ENCODE peak calls at places on chromosomes 11 and 22, in nine cellular contexts. N is IMR-90, D is body of pancreas, C is adrenal gland, O is esophagus squamous epithelium, F is stomach, W is K562, K is upper lobe of left lung, R is gastrocnemius medialis. G is an unnamed sample. For H3K4me1 and H3K27me3, the result is how much of the 10 kb centered on the place peaks cover.

GRCh38 chr11:102555091-102555490 is 24.5 kb upstream of the MMP7 start:
- DNase-seq in N (no peak), D (no peak), C (no peak), O (no peak), F (no peak), W (no peak), K (no peak), R (no peak), G (no peak)

GRCh38 chr11:45321031-45321595 is 35.0 kb upstream of the SYT13 start:
- DNase-seq in N (no peak), D (no peak), C (no peak), O (no peak), F (no peak), W (no peak), K (no peak), R (no peak), G (no peak)

GRCh38 chr22:47344414-47344813 is 582.0 kb downstream of the TBC1D22A start:
- DNase-seq in N (no peak), D (no peak), C (no peak), O (no peak), F (no peak), W (no peak), K (no peak), R (no peak), G (no peak)

GRCh38 chr11:115042002-115042401 is 363.7 kb downstream of the NXPE2 start:
- DNase-seq in N (no peak), D (no peak), C (no peak), O (no peak), F (no peak), W (no peak), K (no peak), R (no peak), G (peak)

GRCh38 chr11:70739091-70739490 is 340.8 kb downstream of the CTTN start:
- DNase-seq in N (no peak), D (no peak), C (no peak), O (no peak), F (no peak), W (no peak), K (no peak), R (no peak), G (no peak)

GRCh38 chr11:117866526-117866925 is 9.9 kb downstream of the FXYD6 start:
- DNase-seq in N (no peak), D (no peak), C (no peak), O (no peak), F (no peak), W (no peak), K (no peak), R (no peak), G (no peak)

GRCh38 chr22:44460287-44461082 is 37.5 kb downstream of the RTL6 start:
- DNase-seq in N (no peak), D (peak), C (no peak), O (no peak), F (peak), W (no peak), K (no peak), R (no peak), G (no peak)

GRCh38 chr11:110948112-110948511 is 235.9 kb upstream of the ARHGAP20 start:
- DNase-seq in N (peak), D (no peak), C (no peak), O (no peak), F (no peak), W (no peak), K (no peak), R (peak), G (peak)

GRCh38 chr11:13168281-13168680 is 109.3 kb upstream of the BMAL1 start:
- DNase-seq in N (no peak), D (no peak), C (no peak), O (no peak), F (peak), W (no peak), K (no peak), R (no peak), G (no peak)

GRCh38 chr11:116895053-116895757 is 57.8 kb upstream of the APOA1 start:
- DNase-seq in N (no peak), D (no peak), C (no peak), O (no peak), F (no peak), W (peak), K (peak), R (no peak), G (no peak)

GRCh38 chr11:112524808-112525207 is 264.1 kb upstream of the PLET1 start:
- DNase-seq in N (no peak), D (no peak), C (peak), O (no peak), F (peak), W (no peak), K (no peak), R (peak), G (peak)

GRCh38 chr11:84673753-84674152 is 953.4 kb downstream of the DLG2 start:
- DNase-seq in N (no peak), D (no peak), C (no peak), O (no peak), F (no peak), W (no peak), K (no peak), R (no peak), G (no peak)

GRCh38 chr11:77375114-77375513 is 73.6 kb upstream of the GDPD4 start:
- DNase-seq in N (peak), D (no peak), C (no peak), O (no peak), F (no peak), W (no peak), K (no peak), R (no peak), G (no peak)

GRCh38 chr22:50087646-50088045 is 2.2 kb upstream of the MOV10L1 start:
- DNase-seq in N (no peak), D (no peak), C (no peak), O (no peak), F (no peak), W (no peak), K (no peak), R (no peak), G (no peak)

GRCh38 chr11:6438979-6439571 is 1.7 kb downstream of the HPX start:
- DNase-seq in N (peak), D (peak), C (peak), O (no peak), F (peak), W (peak), K (no peak), R (peak), G (peak)

GRCh38 chr22:33400061-33400840 is 342.1 kb upstream of the SYN3 start:
- DNase-seq in N (no peak), D (no peak), C (no peak), O (no peak), F (no peak), W (no peak), K (no peak), R (no peak), G (no peak)

GRCh38 chr22:23750744-23751440 is at the start of gene ZNF70:
- DNase-seq in N (peak), D (peak), C (peak), O (peak), F (peak), W (peak), K (peak), R (peak), G (peak)

GRCh38 chr11:7977251-7977917 is 9.8 kb upstream of the EIF3F start:
- DNase-seq in N (peak), D (no peak), C (no peak), O (no peak), F (no peak), W (no peak), K (no peak), R (no peak), G (no peak)

GRCh38 chr11:112548641-112549040 is 288.0 kb upstream of the PLET1 start:
- DNase-seq in N (no peak), D (no peak), C (no peak), O (no peak), F (no peak), W (no peak), K (no peak), R (no peak), G (no peak)

GRCh38 chr11:128424867-128425285 is 162.5 kb downstream of the ETS1 start:
- DNase-seq in N (peak), D (peak), C (no peak), O (no peak), F (peak), W (no peak), K (peak), R (peak), G (peak)

GRCh38 chr11:121338536-121338935 is 46.0 kb downstream of the SC5D start:
- DNase-seq in N (no peak), D (no peak), C (no peak), O (no peak), F (no peak), W (no peak), K (no peak), R (no peak), G (no peak)

GRCh38 chr11:17535488-17535887 is 8.7 kb downstream of the USH1C start:
- DNase-seq in N (no peak), D (no peak), C (no peak), O (no peak), F (no peak), W (no peak), K (no peak), R (no peak), G (no peak)

GRCh38 chr22:43537019-43537585 is 125.3 kb downstream of the MPPED1 start:
- DNase-seq in N (no peak), D (no peak), C (no peak), O (no peak), F (peak), W (peak), K (no peak), R (no peak), G (no peak)

GRCh38 chr11:56271092-56271491 is 2.9 kb upstream of the OR5T1 start:
- DNase-seq in N (no peak), D (no peak), C (no peak), O (no peak), F (no peak), W (no peak), K (no peak), R (no peak), G (no peak)

GRCh38 chr11:42770444-42771065 is 541.2 kb upstream of the API5 start:
- DNase-seq in N (no peak), D (peak), C (peak), O (no peak), F (no peak), W (peak), K (no peak), R (no peak), G (no peak)

GRCh38 chr22:41517172-41518047 is 26.9 kb downstream of the POLR3H start:
- DNase-seq in N (peak), D (peak), C (peak), O (no peak), F (peak), W (peak), K (no peak), R (peak), G (no peak)

GRCh38 chr11:3077174-3077839 is 20.1 kb upstream of the CARS1 start:
- DNase-seq in N (no peak), D (no peak), C (no peak), O (no peak), F (no peak), W (no peak), K (no peak), R (no peak), G (no peak)

GRCh38 chr22:43222281-43222680 is 35.3 kb upstream of the TTLL12 start:
- DNase-seq in N (no peak), D (no peak), C (peak), O (no peak), F (no peak), W (peak), K (peak), R (no peak), G (peak)

GRCh38 chr11:130323452-130324448 is 9.0 kb upstream of the ZBTB44 start:
- DNase-seq in N (peak), D (no peak), C (no peak), O (no peak), F (no peak), W (no peak), K (no peak), R (no peak), G (no peak)

GRCh38 chr22:32539631-32540449 is 65.2 kb downstream of the FBXO7 start:
- DNase-seq in N (no peak), D (no peak), C (no peak), O (no peak), F (no peak), W (peak), K (no peak), R (no peak), G (peak)

GRCh38 chr11:44505591-44506054 is 59.8 kb upstream of the CD82 start:
- DNase-seq in N (peak), D (no peak), C (no peak), O (no peak), F (no peak), W (peak), K (no peak), R (no peak), G (no peak)

GRCh38 chr22:39125622-39126021 is 26.9 kb downstream of the CBX7 start:
- DNase-seq in N (no peak), D (no peak), C (no peak), O (no peak), F (no peak), W (no peak), K (no peak), R (no peak), G (no peak)

GRCh38 chr11:92550411-92550810 is 325.8 kb downstream of the FAT3 start:
- DNase-seq in N (no peak), D (peak), C (no peak), O (no peak), F (peak), W (no peak), K (no peak), R (no peak), G (peak)

GRCh38 chr11:17186932-17187692 is 20.7 kb downstream of the PIK3C2A start:
- DNase-seq in N (no peak), D (no peak), C (no peak), O (no peak), F (no peak), W (peak), K (no peak), R (no peak), G (no peak)

GRCh38 chr11:48669146-48669545 is 180.6 kb downstream of the OR4A47 start:
- DNase-seq in N (no peak), D (no peak), C (no peak), O (no peak), F (no peak), W (no peak), K (no peak), R (no peak), G (no peak)

GRCh38 chr11:1514349-1515061 is 27.9 kb upstream of the MOB2 start:
- DNase-seq in N (no peak), D (no peak), C (no peak), O (no peak), F (no peak), W (no peak), K (peak), R (no peak), G (no peak)

GRCh38 chr11:1509626-1510255 is 23.2 kb upstream of the MOB2 start:
- DNase-seq in N (no peak), D (no peak), C (no peak), O (no peak), F (no peak), W (no peak), K (peak), R (no peak), G (no peak)

GRCh38 chr11:1513326-1514296 is 27.0 kb upstream of the MOB2 start:
- DNase-seq in N (no peak), D (no peak), C (no peak), O (no peak), F (no peak), W (no peak), K (no peak), R (no peak), G (no peak)

GRCh38 chr11:1510928-1511327 is 24.3 kb upstream of the MOB2 start:
- DNase-seq in N (no peak), D (no peak), C (no peak), O (no peak), F (no peak), W (no peak), K (no peak), R (no peak), G (no peak)

DNA sequence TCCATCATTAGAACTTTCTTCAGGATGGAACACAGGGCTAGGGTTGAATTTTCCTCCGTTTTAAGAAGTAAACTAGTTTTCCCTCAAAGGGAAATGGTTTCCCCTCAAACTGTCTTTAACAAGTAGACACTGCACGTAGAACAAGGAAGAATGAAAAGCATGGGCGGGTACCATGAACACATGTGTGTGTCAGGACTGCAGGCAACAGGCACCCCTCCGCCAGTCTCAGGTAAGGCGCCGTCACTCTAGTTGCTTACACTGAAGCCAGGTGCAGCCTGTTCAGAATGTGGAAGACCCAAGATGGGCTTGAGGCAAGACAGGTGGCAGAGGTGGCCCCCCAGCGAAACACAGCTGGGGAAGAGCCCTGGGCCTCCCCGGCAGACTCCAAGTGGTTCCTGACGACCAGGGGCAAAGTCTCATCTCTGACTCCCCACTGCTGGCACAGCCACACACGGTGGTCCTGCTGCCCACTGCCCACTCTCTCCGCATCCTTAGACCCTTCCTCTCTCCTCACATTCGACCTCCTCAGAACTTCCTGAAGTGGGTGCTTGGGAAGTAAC is 25.4 kb upstream of the MOB2 start:
- DNase-seq in N (no peak), D (no peak), C (no peak), O (no peak), F (no peak), W (no peak), K (no peak), R (no peak), G (no peak)
- H3K4me1 ChIP-seq in N (under half), D (under half), C (under half), O (half or more), F (half or more), W (under half), K (half or more), R (half or more), G (half or more)

DNA sequence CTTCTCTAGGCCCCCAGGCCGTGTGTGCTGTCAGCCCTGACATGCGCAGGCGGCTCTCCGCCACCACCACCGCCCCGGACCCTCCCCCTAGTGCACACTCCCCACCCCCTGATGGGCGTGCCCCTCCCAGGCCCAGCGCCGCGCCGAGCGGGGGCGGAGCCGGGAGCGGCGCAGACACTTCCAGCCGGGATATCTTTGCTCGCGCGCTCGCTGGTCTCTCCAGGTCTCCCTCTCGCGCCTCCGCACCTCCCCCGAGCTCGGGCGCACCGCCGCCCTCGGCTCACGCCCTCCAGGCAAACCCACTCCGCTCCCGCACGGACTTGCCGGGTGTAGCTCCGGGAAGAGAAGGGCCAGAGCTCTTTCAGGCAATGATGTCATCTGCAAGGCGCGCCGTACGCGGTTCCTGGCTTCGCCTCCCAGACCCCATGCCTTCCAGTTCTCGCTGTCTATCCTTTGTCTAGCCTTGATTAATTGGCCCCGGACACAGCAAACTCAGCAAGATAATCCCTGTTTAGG is at the start of gene SCN3B:
- DNase-seq in N (peak), D (peak), C (peak), O (no peak), F (peak), W (peak), K (peak), R (peak), G (peak)
- H3K27me3 ChIP-seq in N (under half), D (under half), C (under half), O (half or more), F (under half), W (under half), K (under half), R (under half), G (under half)

DNA sequence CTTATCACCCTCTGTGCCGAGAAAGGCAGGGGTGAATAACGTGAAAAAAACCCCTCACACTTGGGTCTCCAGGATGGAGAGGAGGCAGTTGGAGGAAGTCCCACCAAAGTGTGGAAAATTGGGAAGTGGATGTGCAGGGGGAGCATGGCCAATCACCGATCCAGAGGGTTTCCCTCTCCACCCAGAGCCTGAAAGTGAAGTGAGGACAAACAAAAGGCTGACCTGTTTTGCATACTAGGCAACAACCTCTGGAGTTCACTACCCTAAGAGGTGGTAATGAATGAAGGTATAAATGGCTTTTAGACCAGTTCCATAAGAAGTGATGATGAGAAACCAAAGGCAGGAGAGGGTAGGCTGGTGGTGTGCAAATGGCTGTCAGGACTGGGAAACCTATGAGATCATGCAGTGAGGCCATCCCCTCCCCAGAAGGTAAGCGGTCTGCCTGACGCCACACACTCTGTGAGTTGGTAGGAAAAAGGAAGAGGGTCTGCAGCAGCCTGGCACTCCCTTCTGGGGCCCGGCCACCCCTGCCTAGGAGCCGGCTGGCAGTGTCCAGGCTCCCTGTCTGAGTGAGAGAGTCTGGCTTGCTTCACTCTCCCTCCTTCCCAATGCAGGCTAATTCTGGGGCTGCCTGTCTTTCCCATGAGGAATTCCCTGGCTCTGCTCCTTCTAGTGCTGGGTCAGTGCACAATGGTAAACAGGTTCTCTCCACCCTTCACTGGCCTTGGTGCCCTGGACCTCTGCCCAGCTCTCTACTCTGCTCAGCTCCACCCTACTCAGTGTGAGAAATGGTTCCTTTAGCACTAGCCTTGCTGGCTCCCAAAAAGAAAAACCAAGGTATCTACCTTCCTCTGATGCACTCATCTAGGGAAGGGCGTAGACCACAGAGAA is 15.6 kb downstream of the TBC1D10A start:
- DNase-seq in N (peak), D (peak), C (peak), O (no peak), F (peak), W (no peak), K (no peak), R (peak), G (peak)
- TF ChIP-seq POLR2A in N (no peak), D (peak), C (no peak), O (peak), F (no peak), W (no peak), K (no peak), R (no peak), G (no peak)

DNA sequence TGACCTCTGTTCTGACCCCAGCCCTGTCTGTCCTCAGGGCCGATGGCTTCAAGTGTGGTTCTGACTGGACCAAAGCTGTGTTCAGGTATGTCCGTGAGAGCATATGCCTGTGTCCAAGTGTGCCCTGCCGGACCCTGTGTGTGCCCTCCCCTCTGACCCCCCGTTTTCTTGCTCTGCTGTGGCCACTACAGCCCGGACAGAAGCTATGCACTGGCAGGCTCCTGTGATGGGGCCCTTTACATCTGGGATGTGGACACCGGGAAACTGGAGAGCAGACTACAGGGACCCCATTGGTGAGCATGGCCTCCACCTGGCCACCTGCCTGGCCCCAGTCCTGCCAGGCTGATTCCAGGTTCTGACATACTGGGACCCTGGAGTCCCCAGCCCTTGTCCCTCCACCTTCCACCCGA is 14.5 kb downstream of the ATG16L2 start:
- DNase-seq in N (no peak), D (no peak), C (no peak), O (no peak), F (no peak), W (no peak), K (no peak), R (no peak), G (no peak)
- H3K4me1 ChIP-seq in N (under half), D (under half), C (under half), O (under half), F (under half), W (under half), K (under half), R (under half), G (under half)

G was measured in heart left ventricle.